ENCODE peak calls at places on chromosomes 16 and 17, in six cellular contexts. J is foreskin melanocyte; R is stimulated activated CD8-positive, alpha-beta memory T cell treated with anti-CD3 and anti-CD28 coated beads, Interleukin-7, amount 100 ng/mL, for 24 hours; M is left lung; G is AML-193; I is Daoy. W is an unnamed sample.

GRCh38 chr17:31073411-31073810 is 21.4 kb upstream of the NF1 start:
- DNase-seq in J (no peak), G (no peak), I (no peak), M (no peak), R (no peak), W (no peak)

GRCh38 chr16:19823322-19823721 is 61.3 kb downstream of the GPRC5B start:
- DNase-seq in M (no peak), J (no peak), I (no peak), R (no peak), G (no peak), W (peak)

GRCh38 chr17:68384941-68385340 is 72.4 kb downstream of the WIPI1 start:
- DNase-seq in J (no peak), I (no peak), M (no peak), R (no peak), G (no peak), W (no peak)

GRCh38 chr16:23557779-23558330 is 328 bp downstream of the UBFD1 start:
- DNase-seq in J (no peak), I (no peak), G (no peak), R (peak), M (peak), W (no peak)

GRCh38 chr16:89395150-89396142 is 94.9 kb downstream of the ANKRD11 start:
- DNase-seq in G (no peak), I (peak), M (no peak), R (no peak), J (no peak), W (no peak)

GRCh38 chr16:68493412-68494070 is 45.2 kb upstream of the SMPD3 start:
- DNase-seq in R (no peak), I (no peak), J (no peak), G (no peak), M (no peak), W (no peak)

GRCh38 chr17:3740611-3741073 is 16.9 kb downstream of the HASPIN start:
- DNase-seq in M (peak), G (no peak), R (no peak), J (no peak), I (no peak), W (no peak)

GRCh38 chr17:19596869-19597268 is 51.7 kb upstream of the ALDH3A2 start:
- DNase-seq in R (no peak), M (no peak), J (no peak), G (no peak), I (no peak), W (no peak)

GRCh38 chr16:83717814-83718213 is 90.0 kb upstream of the HSBP1 start:
- DNase-seq in G (no peak), M (no peak), J (peak), R (no peak), I (peak), W (peak)

GRCh38 chr16:87445486-87445885 is 47.3 kb downstream of the ZCCHC14 start:
- DNase-seq in M (no peak), J (no peak), R (no peak), G (no peak), I (no peak), W (no peak)

GRCh38 chr16:22184615-22184968 is 21.5 kb upstream of the EEF2K start:
- DNase-seq in I (no peak), R (no peak), M (no peak), J (no peak), G (no peak), W (no peak)

GRCh38 chr17:27919120-27919519 is 26.0 kb upstream of the LYRM9 start:
- DNase-seq in M (no peak), R (no peak), G (no peak), I (no peak), J (no peak), W (no peak)

GRCh38 chr17:10790491-10791401 is 13.2 kb downstream of the TMEM238L start:
- DNase-seq in I (peak), G (no peak), R (no peak), J (no peak), M (no peak), W (peak)

GRCh38 chr17:34235389-34236028 is 19.6 kb upstream of the CCL2 start:
- DNase-seq in I (peak), M (no peak), J (no peak), G (no peak), R (no peak), W (peak)

GRCh38 chr16:3045758-3046505 is 429 bp upstream of the MMP25 start:
- DNase-seq in R (no peak), I (no peak), M (peak), G (no peak), J (no peak), W (peak)

GRCh38 chr17:61450641-61451537 is 1.3 kb upstream of the TBX4 start:
- DNase-seq in M (no peak), R (no peak), G (no peak), J (no peak), I (no peak), W (peak)

GRCh38 chr17:50072130-50072529 is 16.2 kb downstream of the ITGA3 start:
- DNase-seq in J (no peak), I (no peak), M (no peak), G (no peak), R (no peak), W (no peak)

GRCh38 chr16:23519282-23519681 is 9.0 kb upstream of the GGA2 start:
- DNase-seq in R (no peak), M (no peak), I (no peak), J (no peak), G (no peak), W (no peak)

GRCh38 chr17:76523084-76524037 is 14.1 kb downstream of the CYGB start:
- DNase-seq in M (peak), G (peak), R (peak), I (peak), J (no peak), W (peak)

GRCh38 chr17:19019041-19019941 is 14.7 kb upstream of the FAM83G start:
- DNase-seq in M (peak), R (no peak), G (no peak), I (no peak), J (no peak), W (no peak)

GRCh38 chr16:83917152-83918120 is 18.5 kb downstream of the MLYCD start:
- DNase-seq in J (no peak), G (no peak), R (no peak), M (peak), I (no peak), W (peak)

GRCh38 chr16:49564577-49565224 is 191.1 kb downstream of the C16orf78 start:
- DNase-seq in I (no peak), R (no peak), M (no peak), G (no peak), J (no peak), W (no peak)

GRCh38 chr17:81264640-81265039 is 25.5 kb downstream of the NDUFAF8 start:
- DNase-seq in J (no peak), G (no peak), R (no peak), M (no peak), I (no peak), W (no peak)

GRCh38 chr17:73592531-73592961 is 51.7 kb downstream of the SDK2 start:
- DNase-seq in I (no peak), R (no peak), G (no peak), M (peak), J (no peak), W (no peak)

GRCh38 chr16:65757064-65757463 is 609.4 kb upstream of the CDH5 start:
- DNase-seq in I (no peak), G (no peak), R (no peak), J (no peak), M (no peak), W (no peak)

W was measured in islet precursor cell.